ENCODE peak calls at places on chromosome 12, in six cellular contexts. O is activated naive CD4-positive, alpha-beta T cell treated with anti-CD3 and anti-CD28 coated beads, Interleukin-2, amount 10 ng/mL, durations not matched to agents 7 days and 5 days; H is activated CD4-positive, CD25-positive, alpha-beta regulatory T cell; F is occipital lobe; R is T-helper 1 cell; L is SIG-M5. Z is an unnamed sample.

GRCh38 chr12:3537916-3538690 is 47.1 kb downstream of the PRMT8 start:
- DNase-seq in O (no peak), H (no peak), F (no peak), R (no peak), L (no peak), Z (no peak)

GRCh38 chr12:96054262-96054645 is 18.9 kb upstream of the LTA4H start:
- DNase-seq in O (no peak), H (no peak), F (no peak), R (no peak), L (no peak), Z (no peak)

GRCh38 chr12:64739778-64740177 is 19.4 kb downstream of the GNS start:
- DNase-seq in O (no peak), H (no peak), F (no peak), R (no peak), L (no peak), Z (no peak)

GRCh38 chr12:131720921-131721320 is 10.0 kb downstream of the SFSWAP start:
- DNase-seq in O (no peak), H (no peak), F (no peak), R (no peak), L (no peak), Z (no peak)

GRCh38 chr12:67578976-67579661 is 69.4 kb upstream of the DYRK2 start:
- DNase-seq in O (peak; percentile 52), H (no peak), F (no peak), R (no peak), L (no peak), Z (no peak)

GRCh38 chr12:98253207-98253606 is 262.2 kb upstream of the TMPO start:
- DNase-seq in O (no peak), H (no peak), F (no peak), R (no peak), L (no peak), Z (no peak)

GRCh38 chr12:121568971-121569808 is 11.6 kb downstream of the KDM2B start:
- DNase-seq in O (no peak), H (no peak), F (no peak), R (no peak), L (no peak), Z (no peak)

GRCh38 chr12:75212072-75212471 is 2.4 kb upstream of the KCNC2 start:
- DNase-seq in O (no peak), H (no peak), F (no peak), R (no peak), L (no peak), Z (no peak)

GRCh38 chr12:46473634-46474201 is 101.1 kb upstream of the SLC38A2 start:
- DNase-seq in O (no peak), H (no peak), F (no peak), R (no peak), L (peak; percentile 56), Z (no peak)

GRCh38 chr12:70660620-70661219 is 23.5 kb upstream of the PTPRB start:
- DNase-seq in O (peak; percentile 22), H (no peak), F (no peak), R (no peak), L (no peak), Z (no peak)

GRCh38 chr12:1501695-1502440 is 92.5 kb downstream of the FBXL14 start:
- DNase-seq in O (no peak), H (no peak), F (no peak), R (no peak), L (no peak), Z (no peak)

GRCh38 chr12:60437297-60437696 is 841.5 kb downstream of the SLC16A7 start:
- DNase-seq in O (no peak), H (no peak), F (no peak), R (no peak), L (no peak), Z (no peak)

GRCh38 chr12:56758728-56759269 is 4.3 kb upstream of the HSD17B6 start:
- DNase-seq in O (no peak), H (no peak), F (no peak), R (no peak), L (no peak), Z (no peak)

GRCh38 chr12:57833672-57834071 is 12.9 kb downstream of the CTDSP2 start:
- DNase-seq in O (no peak), H (no peak), F (no peak), R (no peak), L (no peak), Z (no peak)

GRCh38 chr12:125140918-125141573 is 75.8 kb downstream of the AACS start:
- DNase-seq in O (no peak), H (no peak), F (no peak), R (no peak), L (no peak), Z (no peak)

GRCh38 chr12:2264622-2265306 is 212.0 kb downstream of the CACNA1C start:
- DNase-seq in O (no peak), H (no peak), F (no peak), R (no peak), L (no peak), Z (no peak)

GRCh38 chr12:100539209-100539608 is 34.3 kb upstream of the GAS2L3 start:
- DNase-seq in O (peak; percentile 57), H (no peak), F (no peak), R (no peak), L (no peak), Z (no peak)

GRCh38 chr12:18798445-18799139 is 60.7 kb downstream of the CAPZA3 start:
- DNase-seq in O (no peak), H (no peak), F (no peak), R (no peak), L (no peak), Z (no peak)

GRCh38 chr12:100189241-100190012 is 11.2 kb upstream of the ACTR6 start:
- DNase-seq in O (no peak), H (no peak), F (no peak), R (no peak), L (no peak), Z (no peak)

GRCh38 chr12:100862600-100863149 is 68.1 kb downstream of the ANO4 start:
- DNase-seq in O (no peak), H (no peak), F (no peak), R (no peak), L (no peak), Z (no peak)

GRCh38 chr12:89733579-89734201 is 25.1 kb upstream of the ATP2B1 start:
- DNase-seq in O (no peak), H (no peak), F (no peak), R (no peak), L (peak; percentile 97), Z (no peak)

GRCh38 chr12:19018302-19018980 is 111.1 kb upstream of the PLEKHA5 start:
- DNase-seq in O (no peak), H (no peak), F (no peak), R (no peak), L (no peak), Z (no peak)

GRCh38 chr12:78799679-78800078 is 64.9 kb upstream of the SYT1 start:
- DNase-seq in O (no peak), H (no peak), F (peak; percentile 23), R (no peak), L (no peak), Z (no peak)

GRCh38 chr12:88854260-88854659 is 274.0 kb upstream of the KITLG start:
- DNase-seq in O (no peak), H (no peak), F (no peak), R (no peak), L (no peak), Z (no peak)

GRCh38 chr12:95851609-95852008 is 7.1 kb upstream of the SNRPF start:
- DNase-seq in O (no peak), H (no peak), F (no peak), R (no peak), L (no peak), Z (no peak)

GRCh38 chr12:79008591-79008990 is 144.0 kb downstream of the SYT1 start:
- DNase-seq in O (no peak), H (no peak), F (no peak), R (no peak), L (no peak), Z (no peak)

GRCh38 chr12:1618489-1618888 is 10.5 kb upstream of the WNT5B start:
- DNase-seq in O (no peak), H (no peak), F (no peak), R (no peak), L (no peak), Z (no peak)

GRCh38 chr12:45729233-45730115 is at the start of gene ARID2:
- DNase-seq in O (peak; percentile 79), H (peak; percentile 44), F (peak; percentile 82), R (peak; percentile 56), L (peak; percentile 23), Z (peak; percentile 46)

GRCh38 chr12:93300611-93301021 is 77.1 kb upstream of the NUDT4 start:
- DNase-seq in O (no peak), H (no peak), F (no peak), R (no peak), L (no peak), Z (no peak)

GRCh38 chr12:93530358-93530757 is 42.1 kb upstream of the SOCS2 start:
- DNase-seq in O (peak; percentile 35), H (no peak), F (no peak), R (no peak), L (no peak), Z (no peak)

GRCh38 chr12:76766161-76766560 is 2.2 kb downstream of the ZDHHC17 start:
- DNase-seq in O (no peak), H (no peak), F (no peak), R (no peak), L (no peak), Z (no peak)

GRCh38 chr12:3229577-3229976 is 152.4 kb downstream of the TSPAN9 start:
- DNase-seq in O (no peak), H (no peak), F (no peak), R (no peak), L (no peak), Z (no peak)

GRCh38 chr12:124827588-124828184 is 36.0 kb downstream of the SCARB1 start:
- DNase-seq in O (no peak), H (no peak), F (no peak), R (no peak), L (no peak), Z (no peak)

GRCh38 chr12:104877107-104877705 is 80.9 kb downstream of the SLC41A2 start:
- DNase-seq in O (peak; percentile 59), H (peak; percentile 6), F (no peak), R (no peak), L (no peak), Z (peak; percentile 6)

GRCh38 chr12:132474237-132474741 is 15.7 kb upstream of the FBRSL1 start:
- DNase-seq in O (peak; percentile 47), H (no peak), F (no peak), R (peak; percentile 38), L (no peak), Z (no peak)